ENCODE peak calls at places on chromosomes 7 and 10, in seven cellular contexts. K, S, T, J, P, X and U are unnamed samples.

GRCh38 chr10:106573106-106573505 is 591.4 kb downstream of the SORCS1 start:
- DNase-seq in K (no peak), S (peak; percentile 65), T (peak; percentile 71), J (no peak), P (no peak), X (peak; percentile 6), U (no peak)

GRCh38 chr10:36602374-36602773 is 523.0 kb upstream of the ANKRD30A start:
- DNase-seq in K (peak; percentile 44), S (peak; percentile 54), T (peak; percentile 81), J (no peak), P (no peak), X (no peak), U (no peak)

GRCh38 chr10:89115876-89116627 is 91.1 kb downstream of the CH25H start:
- DNase-seq in K (no peak), S (peak; percentile 81), T (peak; percentile 74), J (no peak), P (no peak), X (peak; percentile 62), U (peak; percentile 66)

GRCh38 chr10:6491841-6492609 is 88.1 kb downstream of the PRKCQ start:
- DNase-seq in K (no peak), S (no peak), T (no peak), J (no peak), P (no peak), X (no peak), U (no peak)

GRCh38 chr10:28302012-28302667 is 724 bp downstream of the MPP7 start:
- DNase-seq in K (no peak), S (no peak), T (peak; percentile 29), J (peak; percentile 79), P (no peak), X (peak; percentile 25), U (no peak)

GRCh38 chr7:101542527-101543241 is 86.4 kb downstream of the MYL10 start:
- DNase-seq in K (peak; percentile 24), S (peak; percentile 25), T (peak; percentile 58), J (no peak), P (peak; percentile 56), X (peak; percentile 19), U (no peak)

GRCh38 chr10:32530231-32530630 is 84.3 kb downstream of the CCDC7 start:
- DNase-seq in K (no peak), S (no peak), T (no peak), J (no peak), P (no peak), X (no peak), U (no peak)

GRCh38 chr7:12729112-12729511 is 41.7 kb downstream of the ARL4A start:
- DNase-seq in K (peak; percentile 38), S (peak; percentile 34), T (peak; percentile 83), J (peak; percentile 76), P (peak; percentile 80), X (peak; percentile 72), U (no peak)

GRCh38 chr10:132412316-132413192 is 15.6 kb downstream of the PWWP2B start:
- DNase-seq in K (no peak), S (no peak), T (no peak), J (no peak), P (no peak), X (no peak), U (no peak)

GRCh38 chr10:43420369-43421200 is 11.6 kb upstream of the HNRNPF start:
- DNase-seq in K (no peak), S (peak; percentile 87), T (peak; percentile 95), J (peak; percentile 94), P (peak; percentile 90), X (peak; percentile 63), U (no peak)

GRCh38 chr10:128062331-128062730 is 63.9 kb downstream of the MKI67 start:
- DNase-seq in K (no peak), S (no peak), T (peak; percentile 18), J (peak; percentile 59), P (no peak), X (no peak), U (no peak)

GRCh38 chr7:149573519-149573918 is 75.9 kb upstream of the ZNF746 start:
- DNase-seq in K (no peak), S (no peak), T (no peak), J (no peak), P (no peak), X (no peak), U (no peak)

GRCh38 chr7:77550586-77550985 is 13.5 kb downstream of the PTPN12 start:
- DNase-seq in K (peak; percentile 74), S (peak; percentile 94), T (peak; percentile 47), J (no peak), P (no peak), X (no peak), U (no peak)

GRCh38 chr7:148148456-148148855 is 442.1 kb upstream of the C7orf33 start:
- DNase-seq in K (no peak), S (no peak), T (no peak), J (no peak), P (no peak), X (no peak), U (no peak)

GRCh38 chr7:148147438-148147837 is 443.1 kb upstream of the C7orf33 start:
- DNase-seq in K (no peak), S (no peak), T (no peak), J (no peak), P (no peak), X (no peak), U (no peak)

GRCh38 chr7:148144827-148145226 is 445.7 kb upstream of the C7orf33 start:
- DNase-seq in K (no peak), S (no peak), T (no peak), J (no peak), P (no peak), X (no peak), U (no peak)

DNA sequence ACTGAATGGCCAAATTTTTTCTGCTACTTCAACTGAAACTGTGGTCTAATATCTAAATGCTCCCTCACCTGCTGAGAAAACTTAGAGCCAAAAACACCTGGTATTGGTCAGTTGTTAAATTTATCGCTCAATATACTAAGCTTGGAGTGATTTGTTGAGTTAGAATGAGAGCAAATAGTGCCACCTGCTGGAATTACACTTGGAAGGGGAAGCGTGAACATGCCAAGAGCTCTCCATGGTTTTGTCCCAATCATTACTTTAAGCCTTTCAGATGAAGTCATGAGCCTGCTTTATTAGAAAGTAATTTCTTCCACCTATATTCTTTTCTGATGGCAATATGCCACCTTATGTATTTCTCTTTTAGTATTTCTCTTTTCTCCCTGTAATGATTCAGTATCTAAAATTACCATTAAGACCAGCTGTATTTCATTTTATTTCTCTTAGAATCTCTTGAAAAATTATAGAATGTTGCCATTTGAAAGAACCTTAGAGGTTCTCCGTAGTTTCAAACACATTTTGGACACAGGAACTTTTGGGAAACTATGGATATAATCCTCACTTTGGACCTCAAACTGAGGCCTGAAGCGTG is 447.8 kb upstream of the C7orf33 start:
- DNase-seq in K (no peak), S (peak; percentile 53), T (peak; percentile 66), J (no peak), P (no peak), X (peak; percentile 46), U (no peak)
- TF ChIP-seq CTCF in K (peak; percentile 41), S (peak; percentile 65), T (peak; percentile 63), J (peak; percentile 38), P (peak; percentile 63), X (peak; percentile 58), U (peak; percentile 68)

GRCh38 chr7:151339651-151340377 is 1.8 kb upstream of the NUB1 start:
- DNase-seq in K (no peak), S (no peak), T (no peak), J (no peak), P (no peak), X (no peak), U (no peak)
- H3K4me3 ChIP-seq in K (no peak overlapping the region), S (no peak overlapping the region), T (no peak overlapping the region), J (no peak overlapping the region), P (no peak overlapping the region), X (no peak overlapping the region), U (no peak overlapping the region)

GRCh38 chr7:139118234-139118802 is 8.8 kb upstream of the ZC3HAV1 start:
- DNase-seq in K (no peak), S (peak; percentile 20), T (peak; percentile 65), J (no peak), P (no peak), X (peak; percentile 45), U (peak; percentile 38)
- TF ChIP-seq CTCF in K (no peak), S (no peak), T (peak; percentile 14), J (no peak), P (no peak), X (peak; percentile 34), U (peak; percentile 5)

GRCh38 chr7:2243483-2243840 is 1.4 kb downstream of the NUDT1 start:
- DNase-seq in K (no peak), S (no peak), T (no peak), J (no peak), P (no peak), X (no peak), U (no peak)
- H3K4me3 ChIP-seq in K (no peak overlapping the region), S (no peak overlapping the region), T (no peak overlapping the region), J (no peak overlapping the region), P (no peak overlapping the region), X (no peak overlapping the region), U (no peak overlapping the region)

DNA sequence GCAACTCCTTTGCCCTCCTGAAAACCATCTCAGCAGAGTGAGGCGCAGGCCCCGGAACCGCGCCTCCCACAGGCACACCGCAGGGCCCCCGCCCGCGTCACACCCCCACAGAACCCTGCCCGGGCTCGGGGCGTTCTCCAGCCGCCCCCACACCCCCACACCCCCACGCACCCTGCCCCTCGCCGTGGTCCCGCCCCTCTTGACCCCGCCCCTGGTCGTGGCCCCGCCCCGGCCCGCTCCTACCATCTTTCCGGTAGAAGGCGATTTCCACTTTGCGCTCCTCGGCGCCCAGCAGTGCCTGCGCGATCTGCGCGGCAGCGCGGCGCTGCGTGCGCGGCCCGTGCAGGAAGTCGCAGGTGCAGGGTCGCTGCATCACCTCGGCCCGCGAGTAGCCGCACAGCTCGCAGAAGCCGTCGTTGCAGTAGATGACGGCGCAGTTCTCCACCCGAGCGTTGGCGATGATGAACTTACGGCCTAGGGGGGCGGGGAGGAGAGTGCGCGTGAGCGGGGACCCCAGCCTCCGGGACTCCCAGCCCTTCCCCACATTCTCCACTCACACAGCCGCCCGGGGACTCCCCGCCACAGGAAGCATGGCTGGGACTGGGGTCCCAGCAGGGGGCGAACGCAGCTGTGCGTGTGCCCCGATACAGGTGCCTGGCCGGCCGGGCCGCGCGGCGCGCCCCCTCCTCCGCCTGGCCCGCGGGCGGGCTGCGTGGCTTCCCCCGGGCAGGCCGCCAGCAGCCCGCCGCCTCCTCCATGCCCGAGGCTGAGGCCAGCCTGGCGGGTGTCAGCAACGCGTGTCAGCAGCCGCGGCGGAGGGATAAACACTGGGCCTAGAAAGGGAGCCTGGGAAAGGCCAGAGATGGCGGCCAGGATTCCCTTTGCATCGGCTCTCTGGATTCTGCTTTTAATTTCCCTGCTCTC is 3.4 kb downstream of the KCNH2 start:
- DNase-seq in K (no peak), S (no peak), T (no peak), J (no peak), P (peak; percentile 71), X (no peak), U (no peak)
- TF ChIP-seq CTCF in K (peak; percentile 2), S (no peak), T (no peak), J (no peak), P (peak; percentile 41), X (peak; percentile 43), U (peak; percentile 24)

GRCh38 chr7:113100091-113100723 is 13.6 kb upstream of the GPR85 start:
- DNase-seq in K (peak; percentile 27), S (peak; percentile 29), T (peak; percentile 76), J (no peak), P (peak; percentile 23), X (peak; percentile 25), U (peak; percentile 50)
- H3K4me3 ChIP-seq in K (no peak overlapping the region), S (no peak overlapping the region), T (no peak overlapping the region), J (no peak overlapping the region), P (peak overlapping the region; percentile 22), X (no peak overlapping the region), U (no peak overlapping the region)

GRCh38 chr7:68176974-68177373 is 1180.3 kb downstream of the TYW1 start:
- DNase-seq in K (peak; percentile 35), S (peak; percentile 84), T (peak; percentile 51), J (peak; percentile 57), P (peak; percentile 15), X (peak; percentile 32), U (no peak)
- TF ChIP-seq CTCF in K (peak; percentile 73), S (peak; percentile 73), T (peak; percentile 50), J (peak; percentile 39), P (peak; percentile 81), X (peak; percentile 53), U (peak; percentile 69)